ENCODE peak calls at places on chromosome 6, in seven cellular contexts. O is activated naive CD4-positive, alpha-beta T cell treated with anti-CD3 and anti-CD28 coated beads, Interleukin-2, amount 50 U/mL, for 16 hours; D is neuronal stem cell; T is GM12865; R is left lung; G is GM10248; W is activated gamma-delta T cell treated with Interleukin-2 at 50 U/mL for 16 hours. K is an unnamed sample.

GRCh38 chr6:20943922-20944321 is 409.7 kb downstream of the CDKAL1 start:
- DNase-seq in G (no peak), T (no peak), D (no peak), R (no peak), W (no peak), O (no peak), K (no peak)

GRCh38 chr6:84284428-84285033 is 57.1 kb upstream of the CEP162 start:
- DNase-seq in R (no peak), O (no peak), D (peak), W (no peak), T (peak), G (peak), K (no peak)

GRCh38 chr6:44230034-44230675 is 6.8 kb downstream of the SLC29A1 start:
- DNase-seq in G (peak), D (no peak), T (no peak), R (peak), W (no peak), O (no peak), K (no peak)

GRCh38 chr6:130811932-130812331 is 15.3 kb upstream of the SMLR1 start:
- DNase-seq in O (no peak), G (no peak), W (no peak), T (no peak), D (no peak), R (no peak), K (no peak)

GRCh38 chr6:113170454-113170853 is 686.7 kb upstream of the MARCKS start:
- DNase-seq in G (no peak), R (no peak), W (no peak), D (no peak), T (no peak), O (no peak), K (no peak)

GRCh38 chr6:151387581-151387980 is 3.8 kb downstream of the ZBTB2 start:
- DNase-seq in D (no peak), R (no peak), W (no peak), G (no peak), T (no peak), O (no peak), K (no peak)

GRCh38 chr6:131159578-131159977 is 24.3 kb downstream of the AKAP7 start:
- DNase-seq in R (no peak), D (no peak), G (no peak), T (no peak), W (no peak), O (no peak), K (no peak)

GRCh38 chr6:4607026-4607704 is 169.0 kb upstream of the CDYL start:
- DNase-seq in D (no peak), O (no peak), T (peak), R (no peak), G (no peak), W (no peak), K (no peak)

GRCh38 chr6:147201885-147202515 is 2.2 kb upstream of the STXBP5 start:
- DNase-seq in T (peak), W (no peak), R (no peak), G (peak), O (peak), D (no peak), K (no peak)

GRCh38 chr6:134908906-134909516 is 40.9 kb downstream of the ALDH8A1 start:
- DNase-seq in W (no peak), O (no peak), G (no peak), T (no peak), D (no peak), R (no peak), K (no peak)

GRCh38 chr6:46472243-46472642 is 19.0 kb downstream of the RCAN2 start:
- DNase-seq in O (no peak), W (no peak), T (no peak), R (no peak), G (no peak), D (no peak), K (no peak)